ENCODE peak calls at places on chromosomes 5 and 9, in four cellular contexts. One of them, this sample, is unnamed.

GRCh38 chr5:168793844-168794837 is 215.0 kb upstream of the PANK3 start:
- DNase-seq in fibroblast of the aortic adventitia: peak; percentile 63
- DNase-seq in neural progenitor cell: no peak
- DNase-seq in AG08395: peak; percentile 90
- DNase-seq in this sample: peak; percentile 60

GRCh38 chr9:1453636-1454035 is 403.5 kb downstream of the DMRT2 start:
- DNase-seq in fibroblast of the aortic adventitia: no peak
- DNase-seq in neural progenitor cell: no peak
- DNase-seq in AG08395: no peak
- DNase-seq in this sample: no peak

GRCh38 chr9:73152953-73153352 is 1.3 kb downstream of the ANXA1 start:
- DNase-seq in AG08395: peak; percentile 14
- DNase-seq in neural progenitor cell: no peak
- DNase-seq in fibroblast of the aortic adventitia: peak; percentile 49
- DNase-seq in this sample: no peak

GRCh38 chr5:74056789-74057164 is 430.8 kb downstream of the ARHGEF28 start:
- DNase-seq in neural progenitor cell: no peak
- DNase-seq in fibroblast of the aortic adventitia: peak; percentile 53
- DNase-seq in AG08395: peak; percentile 17
- DNase-seq in this sample: no peak

GRCh38 chr5:13866792-13867191 is 77.7 kb downstream of the DNAH5 start:
- DNase-seq in AG08395: peak; percentile 42
- DNase-seq in neural progenitor cell: peak; percentile 77
- DNase-seq in fibroblast of the aortic adventitia: peak; percentile 16
- DNase-seq in this sample: peak; percentile 11

GRCh38 chr9:78932849-78933627 is 636.1 kb downstream of the PSAT1 start:
- DNase-seq in AG08395: peak; percentile 40
- DNase-seq in fibroblast of the aortic adventitia: peak; percentile 40
- DNase-seq in neural progenitor cell: no peak
- DNase-seq in this sample: no peak

GRCh38 chr5:144368556-144368955 is 197.9 kb downstream of the KCTD16 start:
- DNase-seq in neural progenitor cell: no peak
- DNase-seq in AG08395: no peak
- DNase-seq in fibroblast of the aortic adventitia: peak; percentile 51
- DNase-seq in this sample: no peak

GRCh38 chr5:105907016-105907415 is 1763.7 kb downstream of the EFNA5 start:
- DNase-seq in neural progenitor cell: no peak
- DNase-seq in fibroblast of the aortic adventitia: peak; percentile 44
- DNase-seq in AG08395: no peak
- DNase-seq in this sample: no peak

GRCh38 chr5:125115180-125115495 is 368.7 kb upstream of the ZNF608 start:
- DNase-seq in neural progenitor cell: no peak
- DNase-seq in AG08395: peak; percentile 39
- DNase-seq in fibroblast of the aortic adventitia: no peak
- DNase-seq in this sample: no peak

GRCh38 chr5:179870403-179870903 is 11.8 kb upstream of the MRNIP start:
- DNase-seq in AG08395: no peak
- DNase-seq in neural progenitor cell: peak; percentile 79
- DNase-seq in fibroblast of the aortic adventitia: peak; percentile 21
- DNase-seq in this sample: no peak

GRCh38 chr5:135977375-135977928 is 22.7 kb upstream of the LECT2 start:
- DNase-seq in neural progenitor cell: peak; percentile 86
- DNase-seq in AG08395: no peak
- DNase-seq in fibroblast of the aortic adventitia: no peak
- DNase-seq in this sample: no peak

GRCh38 chr5:8525835-8526234 is 656.9 kb downstream of the MTRR start:
- DNase-seq in neural progenitor cell: no peak
- DNase-seq in fibroblast of the aortic adventitia: no peak
- DNase-seq in AG08395: no peak
- DNase-seq in this sample: no peak

GRCh38 chr5:145130996-145131395 is 704.1 kb downstream of the PRELID2 start:
- DNase-seq in fibroblast of the aortic adventitia: peak; percentile 2
- DNase-seq in neural progenitor cell: no peak
- DNase-seq in AG08395: no peak
- DNase-seq in this sample: no peak

GRCh38 chr5:77076961-77077820 is 9.9 kb downstream of the ZBED3 start:
- DNase-seq in neural progenitor cell: peak; percentile 90
- DNase-seq in AG08395: peak; percentile 68
- DNase-seq in fibroblast of the aortic adventitia: peak; percentile 38
- DNase-seq in this sample: peak; percentile 32

GRCh38 chr9:114779352-114779845 is 26.4 kb downstream of the TNFSF15 start:
- DNase-seq in neural progenitor cell: no peak
- DNase-seq in AG08395: no peak
- DNase-seq in fibroblast of the aortic adventitia: peak; percentile 25
- DNase-seq in this sample: no peak

GRCh38 chr5:176810084-176810597 is at the start of gene UNC5A:
- DNase-seq in neural progenitor cell: peak; percentile 88
- DNase-seq in AG08395: no peak
- DNase-seq in fibroblast of the aortic adventitia: no peak
- DNase-seq in this sample: no peak

GRCh38 chr9:107242073-107243063 is 40.7 kb upstream of the RAD23B start:
- DNase-seq in neural progenitor cell: no peak
- DNase-seq in AG08395: no peak
- DNase-seq in fibroblast of the aortic adventitia: peak; percentile 29
- DNase-seq in this sample: no peak

GRCh38 chr9:7961076-7961475 is 161.5 kb upstream of the DMAC1 start:
- DNase-seq in AG08395: no peak
- DNase-seq in neural progenitor cell: peak; percentile 5
- DNase-seq in fibroblast of the aortic adventitia: no peak
- DNase-seq in this sample: no peak

GRCh38 chr5:141514330-141515111 is 25.6 kb downstream of the PCDHGC5 start:
- DNase-seq in neural progenitor cell: peak; percentile 75
- DNase-seq in AG08395: peak; percentile 49
- DNase-seq in fibroblast of the aortic adventitia: peak; percentile 58
- DNase-seq in this sample: peak; percentile 81

GRCh38 chr9:136617746-136618577 is 44.8 kb upstream of the EGFL7 start:
- DNase-seq in AG08395: no peak
- DNase-seq in neural progenitor cell: no peak
- DNase-seq in fibroblast of the aortic adventitia: no peak
- DNase-seq in this sample: no peak

GRCh38 chr9:129597355-129598088 is 23.4 kb downstream of the C9orf50 start:
- DNase-seq in AG08395: peak; percentile 69
- DNase-seq in fibroblast of the aortic adventitia: peak; percentile 55
- DNase-seq in neural progenitor cell: peak; percentile 93
- DNase-seq in this sample: no peak

GRCh38 chr9:131651160-131651559 is 88.7 kb downstream of the RAPGEF1 start:
- DNase-seq in AG08395: no peak
- DNase-seq in fibroblast of the aortic adventitia: no peak
- DNase-seq in neural progenitor cell: no peak
- DNase-seq in this sample: no peak

GRCh38 chr5:107365355-107366109 is 305.2 kb downstream of the EFNA5 start:
- DNase-seq in neural progenitor cell: no peak
- DNase-seq in fibroblast of the aortic adventitia: no peak
- DNase-seq in AG08395: peak; percentile 56
- DNase-seq in this sample: peak; percentile 74

GRCh38 chr5:107516452-107517184 is 154.1 kb downstream of the EFNA5 start:
- DNase-seq in AG08395: peak; percentile 36
- DNase-seq in fibroblast of the aortic adventitia: peak; percentile 4
- DNase-seq in neural progenitor cell: no peak
- DNase-seq in this sample: peak; percentile 58

GRCh38 chr5:123754167-123754840 is 242.3 kb downstream of the CSNK1G3 start:
- DNase-seq in neural progenitor cell: no peak
- DNase-seq in AG08395: peak; percentile 26
- DNase-seq in fibroblast of the aortic adventitia: peak; percentile 65
- DNase-seq in this sample: peak; percentile 24

GRCh38 chr9:75683591-75683990 is 206.9 kb upstream of the PCSK5 start:
- DNase-seq in neural progenitor cell: no peak
- DNase-seq in fibroblast of the aortic adventitia: no peak
- DNase-seq in AG08395: no peak
- DNase-seq in this sample: no peak

GRCh38 chr5:91095321-91095720 is 287.8 kb downstream of the ARRDC3 start:
- DNase-seq in neural progenitor cell: no peak
- DNase-seq in AG08395: no peak
- DNase-seq in fibroblast of the aortic adventitia: no peak
- DNase-seq in this sample: no peak

GRCh38 chr5:61351733-61352132 is 19.7 kb downstream of the ZSWIM6 start:
- DNase-seq in AG08395: no peak
- DNase-seq in neural progenitor cell: no peak
- DNase-seq in fibroblast of the aortic adventitia: no peak
- DNase-seq in this sample: no peak

This sample was measured in GM04504.